ENCODE peak calls at places on chromosomes 4 and X, in eight cellular contexts. Y is upper lobe of left lung, P is suprapubic skin, E is sigmoid colon, A is SK-N-SH, I is SK-N-MC, W is stomach, H is K562. V is an unnamed sample.

GRCh38 chr4:64326507-64326906 is 82.7 kb downstream of the TECRL start:
- DNase-seq in Y (no peak), P (no peak), E (no peak), A (no peak), I (no peak), W (no peak), H (no peak), V (no peak)

GRCh38 chr4:118968006-118968405 is 79.4 kb downstream of the SYNPO2 start:
- DNase-seq in Y (no peak), P (no peak), E (peak), A (no peak), I (no peak), W (peak), H (no peak), V (no peak)

GRCh38 chr4:152073738-152074137 is 312.9 kb upstream of the GATB start:
- DNase-seq in Y (no peak), P (no peak), E (no peak), A (no peak), I (no peak), W (no peak), H (no peak), V (peak)

GRCh38 chr4:125904802-125905201 is 590.0 kb downstream of the FAT4 start:
- DNase-seq in Y (no peak), P (no peak), E (no peak), A (no peak), I (no peak), W (no peak), H (no peak), V (no peak)

GRCh38 chr4:106502106-106502699 is 133.6 kb upstream of the GIMD1 start:
- DNase-seq in Y (no peak), P (no peak), E (no peak), A (peak), I (no peak), W (peak), H (peak), V (no peak)

GRCh38 chr4:83810428-83810827 is 274.5 kb downstream of the GPAT3 start:
- DNase-seq in Y (no peak), P (no peak), E (no peak), A (no peak), I (no peak), W (no peak), H (no peak), V (no peak)

GRCh38 chr4:10066206-10066605 is 44.9 kb upstream of the SLC2A9 start:
- DNase-seq in Y (no peak), P (no peak), E (no peak), A (no peak), I (no peak), W (no peak), H (no peak), V (peak)

GRCh38 chr4:48315728-48316630 is 25.4 kb upstream of the SLAIN2 start:
- DNase-seq in Y (no peak), P (no peak), E (no peak), A (peak), I (peak), W (no peak), H (peak), V (no peak)

GRCh38 chr4:24643774-24644520 is 59.6 kb upstream of the DHX15 start:
- DNase-seq in Y (no peak), P (no peak), E (no peak), A (no peak), I (no peak), W (no peak), H (no peak), V (peak)

DNA sequence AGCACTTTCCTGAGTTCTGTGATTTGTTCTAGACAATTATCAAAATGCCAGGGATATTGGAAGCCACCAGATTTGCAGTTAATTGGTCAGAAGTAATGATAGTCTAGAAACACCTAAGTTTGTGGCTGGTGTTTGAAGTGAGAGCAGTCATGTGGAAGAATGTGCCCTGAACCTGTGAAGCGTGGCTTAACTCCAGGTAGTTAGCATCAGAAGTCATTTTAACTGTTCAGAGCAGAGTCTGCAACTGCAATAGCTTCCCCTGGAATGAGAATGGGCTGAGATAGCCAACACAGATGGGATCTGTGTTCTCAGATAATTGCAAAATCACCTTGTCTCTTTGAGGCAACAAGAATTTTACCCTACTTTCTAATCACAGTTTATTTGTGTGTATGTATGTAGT is 255.1 kb upstream of the GK2 start:
- DNase-seq in Y (no peak), P (no peak), E (no peak), A (no peak), I (no peak), W (no peak), H (no peak), V (no peak)
- TF ChIP-seq POLR2AphosphoS5 in Y (no peak), P (no peak), E (no peak), A (no peak), I (no peak), W (no peak), H (no peak), V (no peak)

DNA sequence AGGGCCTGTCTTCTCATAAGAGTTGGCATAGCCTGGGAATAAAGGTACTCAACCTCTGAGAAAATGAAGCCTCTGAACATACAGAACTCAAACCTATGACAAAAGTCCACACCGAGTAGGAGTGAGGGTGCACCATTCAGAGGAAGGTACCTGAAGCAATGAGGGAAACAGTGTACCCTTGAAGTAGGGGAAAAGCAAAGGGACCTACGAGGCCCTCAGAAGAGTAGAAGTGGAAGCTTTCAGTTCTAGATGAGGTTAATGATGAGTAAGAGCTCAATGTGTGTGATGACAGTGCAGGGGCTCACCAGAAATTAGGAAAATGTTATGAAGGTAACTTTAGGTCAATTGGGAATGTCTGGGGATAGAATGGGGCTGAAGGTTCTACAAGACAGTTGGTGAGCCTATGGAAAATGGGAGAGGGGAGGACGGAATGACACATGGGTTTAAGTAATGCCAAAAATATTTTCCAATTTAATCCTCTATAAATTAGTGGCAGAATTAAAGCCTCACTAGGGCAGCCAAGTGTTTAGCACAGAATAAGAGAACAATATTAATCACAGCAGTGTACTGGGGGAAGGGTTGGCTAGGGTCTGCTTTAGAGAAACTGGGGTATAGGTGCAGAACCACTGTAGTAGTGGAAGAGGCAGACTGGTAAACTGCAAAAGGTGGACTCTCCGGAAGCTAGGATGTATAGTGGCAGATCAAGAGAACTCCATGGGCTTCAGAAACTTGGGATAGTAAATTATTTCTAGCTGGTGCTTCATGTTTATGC is 39.8 kb downstream of the RAB33A start:
- DNase-seq in Y (no peak), P (no peak), E (no peak), A (no peak), I (no peak), W (no peak), H (no peak), V (no peak)
- TF ChIP-seq POLR2AphosphoS5 in Y (no peak), P (no peak), E (no peak), A (no peak), I (no peak), W (no peak), H (no peak), V (no peak)

GRCh38 chrX:72554448-72555140 is 18.0 kb downstream of the HDAC8 start:
- DNase-seq in Y (peak), P (no peak), E (no peak), A (no peak), I (no peak), W (no peak), H (peak), V (no peak)
- TF ChIP-seq POLR2AphosphoS5 in Y (no peak), P (no peak), E (no peak), A (no peak), I (no peak), W (no peak), H (no peak), V (no peak)

DNA sequence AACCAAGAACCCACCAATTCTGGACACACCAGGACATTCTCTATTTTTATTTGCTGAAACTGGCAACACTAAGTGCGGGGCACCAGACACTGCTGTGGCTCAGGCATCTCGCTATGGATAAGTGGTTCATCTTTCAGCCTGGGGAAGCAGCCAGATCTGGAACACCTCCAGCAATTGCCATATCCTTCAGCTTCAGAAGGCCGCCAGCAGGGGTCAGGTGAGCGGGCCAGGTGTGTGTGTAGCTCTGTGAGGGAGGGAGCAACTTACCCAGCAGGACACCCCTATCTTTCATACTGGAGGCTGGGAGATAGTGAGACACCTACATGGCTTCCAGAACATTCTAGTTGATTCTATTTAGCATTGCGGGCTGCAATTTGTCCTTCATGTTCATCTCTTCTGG is 57.0 kb upstream of the GBA3 start:
- DNase-seq in Y (no peak), P (no peak), E (no peak), A (no peak), I (no peak), W (no peak), H (no peak), V (no peak)
- TF ChIP-seq POLR2AphosphoS5 in Y (no peak), P (no peak), E (no peak), A (no peak), I (no peak), W (no peak), H (no peak), V (no peak)

V was measured in vagina.